ENCODE peak calls at places on chromosomes 4 and X, in four cellular contexts. U is ecto neural progenitor cell, H is LHCN-M2, J is left ventricle myocardium inferior. R is an unnamed sample.

GRCh38 chr4:55251352-55251751 is 94.7 kb upstream of the SRD5A3 start:
- DNase-seq in U (no peak), H (no peak), J (no peak), R (no peak)

GRCh38 chr4:70654605-70655011 is 11.7 kb downstream of the JCHAIN start:
- DNase-seq in U (no peak), H (no peak), J (no peak), R (no peak)

GRCh38 chr4:173490817-173491518 is 39.1 kb downstream of the HAND2 start:
- DNase-seq in U (peak; percentile 36), H (peak; percentile 98), J (no peak), R (no peak)

GRCh38 chr4:150004481-150004880 is 73.8 kb upstream of the DCLK2 start:
- DNase-seq in U (no peak), H (peak; percentile 51), J (no peak), R (no peak)

GRCh38 chrX:100654256-100654655 is 10.3 kb downstream of the SRPX2 start:
- DNase-seq in U (no peak), H (no peak), J (no peak), R (no peak)

GRCh38 chr4:169286562-169287301 is 16.0 kb upstream of the SH3RF1 start:
- DNase-seq in U (no peak), H (peak; percentile 18), J (no peak), R (no peak)

GRCh38 chr4:73315091-73315490 is 56.5 kb upstream of the ANKRD17 start:
- DNase-seq in U (no peak), H (peak; percentile 25), J (no peak), R (no peak)

GRCh38 chr4:119730644-119730995 is 102.0 kb upstream of the PDE5A start:
- DNase-seq in U (no peak), H (no peak), J (no peak), R (no peak)

GRCh38 chr4:70269674-70270073 is 27.3 kb downstream of the CSN3 start:
- DNase-seq in U (no peak), H (no peak), J (no peak), R (no peak)

R was measured in D721Med.